ENCODE peak calls at places on chromosomes 3 and 15, in eight cellular contexts. D, O, F, C, E, Q, J and H are unnamed samples.

GRCh38 chr15:90020041-90020735 is 19.1 kb downstream of the ZNF710 start:
- DNase-seq in C (no peak), O (no peak), J (no peak), D (peak), Q (no peak), E (no peak), F (no peak), H (no peak)

GRCh38 chr3:69784854-69785523 is 45.7 kb downstream of the MITF start:
- DNase-seq in C (peak), D (no peak), O (no peak), E (no peak), Q (peak), J (no peak), F (no peak), H (peak)

GRCh38 chr3:9102240-9102841 is 139.1 kb upstream of the RAD18 start:
- DNase-seq in F (no peak), Q (no peak), O (no peak), J (no peak), C (no peak), D (no peak), E (peak), H (no peak)

GRCh38 chr3:197417451-197417850 is 119.0 kb upstream of the DLG1 start:
- DNase-seq in O (no peak), E (no peak), F (no peak), D (no peak), Q (no peak), C (no peak), J (no peak), H (no peak)

GRCh38 chr15:63600001-63600645 is 2.9 kb downstream of the FBXL22 start:
- DNase-seq in O (no peak), Q (peak), F (no peak), E (no peak), J (no peak), C (no peak), D (no peak), H (no peak)

GRCh38 chr15:82882250-82882928 is 70.1 kb downstream of the HOMER2 start:
- DNase-seq in J (no peak), E (no peak), O (no peak), C (no peak), Q (no peak), D (no peak), F (no peak), H (no peak)

GRCh38 chr15:80160570-80161156 is 7.9 kb downstream of the FAH start:
- DNase-seq in C (peak), J (peak), Q (peak), D (peak), O (no peak), E (no peak), F (peak), H (peak)

GRCh38 chr15:86494475-86494874 is 414.8 kb downstream of the AGBL1 start:
- DNase-seq in E (no peak), Q (no peak), O (no peak), D (no peak), J (no peak), C (no peak), F (no peak), H (no peak)

GRCh38 chr3:153289334-153289808 is 127.3 kb downstream of the RAP2B start:
- DNase-seq in J (no peak), D (no peak), E (no peak), F (no peak), O (no peak), C (peak), Q (no peak), H (peak)

GRCh38 chr15:73881539-73882320 is 8.4 kb downstream of the TBC1D21 start:
- DNase-seq in F (no peak), J (no peak), Q (no peak), C (no peak), O (no peak), E (no peak), D (peak), H (no peak)

GRCh38 chr3:36738701-36739100 is 25.7 kb downstream of the DCLK3 start:
- DNase-seq in D (peak), F (no peak), Q (no peak), J (no peak), O (no peak), C (no peak), E (no peak), H (no peak)

GRCh38 chr3:21330293-21330692 is 420.7 kb downstream of the ZNF385D start:
- DNase-seq in Q (no peak), J (no peak), C (peak), D (no peak), O (no peak), E (no peak), F (no peak), H (peak)

GRCh38 chr3:150547045-150547753 is 612 bp downstream of the EIF2A start:
- DNase-seq in Q (peak), E (no peak), D (no peak), O (no peak), F (no peak), C (peak), J (no peak), H (no peak)

GRCh38 chr15:45684533-45684932 is 49.7 kb downstream of the SQOR start:
- DNase-seq in Q (no peak), C (no peak), O (no peak), E (no peak), D (no peak), J (no peak), F (no peak), H (no peak)

GRCh38 chr3:62688050-62688449 is 187.2 kb downstream of the CADPS start:
- DNase-seq in F (no peak), E (no peak), J (no peak), C (no peak), Q (no peak), D (no peak), O (no peak), H (peak)

GRCh38 chr3:145087038-145087437 is 1073.9 kb downstream of the PLOD2 start:
- DNase-seq in O (no peak), F (no peak), E (no peak), C (no peak), J (no peak), D (no peak), Q (no peak), H (no peak)

GRCh38 chr3:147945968-147946519 is 536.9 kb downstream of the ZIC1 start:
- DNase-seq in J (no peak), Q (peak), O (no peak), E (no peak), D (peak), C (peak), F (no peak), H (peak)

GRCh38 chr15:87477759-87478687 is 778.5 kb downstream of the NTRK3 start:
- DNase-seq in F (no peak), D (no peak), C (peak), Q (peak), O (no peak), J (no peak), E (no peak), H (peak)

GRCh38 chr15:96343529-96344072 is 13.1 kb downstream of the NR2F2 start:
- DNase-seq in F (no peak), C (no peak), J (no peak), E (no peak), Q (no peak), D (peak), O (peak), H (no peak)

GRCh38 chr15:73989001-73989798 is 2.9 kb downstream of the STOML1 start:
- DNase-seq in J (no peak), D (peak), Q (peak), E (no peak), F (no peak), C (peak), O (no peak), H (peak)

GRCh38 chr3:110598847-110599490 is 472.6 kb upstream of the NECTIN3 start:
- DNase-seq in O (no peak), E (no peak), C (no peak), D (no peak), F (no peak), J (no peak), Q (no peak), H (peak)

GRCh38 chr3:41044526-41044925 is 154.8 kb upstream of the CTNNB1 start:
- DNase-seq in F (no peak), Q (no peak), E (no peak), O (no peak), J (no peak), D (no peak), C (no peak), H (no peak)

GRCh38 chr3:61577760-61578159 is 16.4 kb downstream of the PTPRG start:
- DNase-seq in F (no peak), Q (no peak), D (no peak), C (no peak), O (no peak), J (no peak), E (no peak), H (no peak)

GRCh38 chr3:150232992-150233451 is 175.1 kb upstream of the TSC22D2 start:
- DNase-seq in D (no peak), E (no peak), O (no peak), Q (no peak), F (no peak), J (no peak), C (no peak), H (peak)

GRCh38 chr3:48425281-48425812 is 4.5 kb downstream of the PLXNB1 start:
- DNase-seq in O (no peak), D (no peak), J (no peak), F (no peak), C (no peak), E (no peak), Q (no peak), H (no peak)

GRCh38 chr3:179828738-179829137 is 175.9 kb downstream of the USP13 start:
- DNase-seq in J (no peak), Q (no peak), O (no peak), E (no peak), C (no peak), F (no peak), D (no peak), H (no peak)

GRCh38 chr15:88401972-88402656 is 65.1 kb downstream of the MRPL46 start:
- DNase-seq in J (no peak), O (no peak), Q (peak), D (no peak), C (no peak), E (no peak), F (peak), H (no peak)

GRCh38 chr15:55257933-55258332 is 31.7 kb downstream of the RAB27A start:
- DNase-seq in O (no peak), Q (no peak), D (no peak), E (no peak), F (no peak), J (no peak), C (no peak), H (no peak)

GRCh38 chr15:79474252-79474651 is 42.1 kb downstream of the MINAR1 start:
- DNase-seq in D (no peak), J (no peak), O (no peak), E (no peak), Q (no peak), C (peak), F (no peak), H (peak)

GRCh38 chr15:57158589-57158988 is 217.7 kb upstream of the CGNL1 start:
- DNase-seq in Q (no peak), D (no peak), O (no peak), E (no peak), F (no peak), C (peak), J (no peak), H (peak)

GRCh38 chr3:55828712-55829111 is 341.6 kb upstream of the WNT5A start:
- DNase-seq in C (no peak), O (no peak), D (no peak), J (no peak), E (no peak), F (no peak), Q (no peak), H (peak)

GRCh38 chr3:172859035-172859434 is 108.5 kb downstream of the ECT2 start:
- DNase-seq in F (no peak), C (peak), J (no peak), O (no peak), E (no peak), Q (no peak), D (no peak), H (peak)

GRCh38 chr3:55615694-55616310 is 128.7 kb upstream of the WNT5A start:
- DNase-seq in E (peak), Q (no peak), J (no peak), D (no peak), C (no peak), F (no peak), O (no peak), H (peak)

GRCh38 chr3:95036526-95037021 is 973.7 kb downstream of the NSUN3 start:
- DNase-seq in F (no peak), O (no peak), Q (no peak), D (no peak), J (no peak), E (no peak), C (no peak), H (no peak)

GRCh38 chr15:41928100-41928499 is 34.2 kb upstream of the SPTBN5 start:
- DNase-seq in E (no peak), J (no peak), D (no peak), Q (peak), O (no peak), C (no peak), F (no peak), H (no peak)

GRCh38 chr3:53842436-53843194 is 3.6 kb downstream of the CHDH start:
- DNase-seq in J (no peak), O (no peak), Q (peak), C (peak), E (no peak), F (peak), D (peak), H (peak)

GRCh38 chr3:123832712-123833397 is 51.3 kb downstream of the MYLK start:
- DNase-seq in E (no peak), C (peak), Q (no peak), D (no peak), O (no peak), F (no peak), J (no peak), H (no peak)

GRCh38 chr3:146640361-146640760 is 35.2 kb upstream of the PLSCR5 start:
- DNase-seq in J (no peak), Q (no peak), D (no peak), E (no peak), F (no peak), C (no peak), O (no peak), H (no peak)

GRCh38 chr15:42584031-42584765 is 8.8 kb downstream of the STARD9 start:
- DNase-seq in E (no peak), D (no peak), Q (no peak), F (no peak), C (peak), J (no peak), O (no peak), H (peak)

GRCh38 chr3:139127101-139127500 is 82.4 kb upstream of the PRR23C start:
- DNase-seq in O (no peak), E (no peak), F (no peak), J (no peak), D (no peak), Q (no peak), C (peak), H (peak)